ENCODE peak calls at places on chromosomes 5 and 9, in seven cellular contexts. I is Calu3; Q is BJ; D is CD4-positive, alpha-beta T cell; V is AG04450; T is prostate gland; C is spleen. H is an unnamed sample.
A peak's percentile ranks its signal among the peaks of the same experiment; 100 is the strongest.

GRCh38 chr5:89374818-89375521 is 492.0 kb upstream of the MEF2C start:
- DNase-seq in Q (no peak), D (no peak), T (no peak), V (no peak), I (no peak), C (no peak), H (no peak)

GRCh38 chr5:175282611-175283225 is 161.3 kb downstream of the DRD1 start:
- DNase-seq in I (no peak), C (no peak), D (no peak), V (no peak), Q (no peak), T (no peak), H (no peak)

GRCh38 chr5:127290019-127290945 is at the start of gene MEGF10:
- DNase-seq in T (peak; percentile 36), Q (no peak), C (no peak), V (no peak), D (no peak), I (peak; percentile 77), H (peak; percentile 65)

GRCh38 chr5:170361600-170361999 is 27.6 kb downstream of the KCNMB1 start:
- DNase-seq in Q (no peak), D (no peak), V (no peak), T (no peak), I (no peak), C (no peak), H (no peak)

GRCh38 chr5:143054480-143054941 is 284.3 kb downstream of the ARHGAP26 start:
- DNase-seq in C (no peak), T (no peak), I (no peak), D (no peak), V (no peak), Q (no peak), H (peak; percentile 44)

GRCh38 chr5:61884242-61884855 is 421.7 kb upstream of the KIF2A start:
- DNase-seq in I (no peak), C (no peak), D (no peak), Q (no peak), T (no peak), V (no peak), H (no peak)

GRCh38 chr5:65062684-65063083 is 294.0 kb downstream of the CWC27 start:
- DNase-seq in T (no peak), D (no peak), V (peak; percentile 50), I (no peak), C (no peak), Q (peak; percentile 68), H (no peak)

GRCh38 chr9:76472925-76473324 is 13.9 kb downstream of the GCNT1 start:
- DNase-seq in I (no peak), V (no peak), Q (no peak), C (no peak), D (no peak), T (no peak), H (no peak)

GRCh38 chr9:113622600-113623400 is 159.3 kb downstream of the RGS3 start:
- DNase-seq in V (no peak), D (no peak), Q (no peak), T (no peak), I (peak; percentile 83), C (peak; percentile 70), H (peak; percentile 79)

GRCh38 chr5:149550608-149551226 is 522 bp downstream of the CSNK1A1 start:
- DNase-seq in T (no peak), V (no peak), Q (no peak), D (no peak), I (peak; percentile 17), C (no peak), H (peak; percentile 33)

GRCh38 chr5:42483472-42484154 is 60.4 kb downstream of the GHR start:
- DNase-seq in T (peak; percentile 68), I (no peak), V (no peak), C (no peak), Q (no peak), D (no peak), H (peak; percentile 41)

GRCh38 chr9:22683393-22684075 is 236.9 kb downstream of the DMRTA1 start:
- DNase-seq in Q (peak; percentile 73), T (no peak), C (no peak), I (no peak), D (no peak), V (peak; percentile 38), H (no peak)

GRCh38 chr9:32456564-32456963 is 69.4 kb downstream of the RIGI start:
- DNase-seq in Q (no peak), T (no peak), D (no peak), V (no peak), I (no peak), C (no peak), H (no peak)

DNA sequence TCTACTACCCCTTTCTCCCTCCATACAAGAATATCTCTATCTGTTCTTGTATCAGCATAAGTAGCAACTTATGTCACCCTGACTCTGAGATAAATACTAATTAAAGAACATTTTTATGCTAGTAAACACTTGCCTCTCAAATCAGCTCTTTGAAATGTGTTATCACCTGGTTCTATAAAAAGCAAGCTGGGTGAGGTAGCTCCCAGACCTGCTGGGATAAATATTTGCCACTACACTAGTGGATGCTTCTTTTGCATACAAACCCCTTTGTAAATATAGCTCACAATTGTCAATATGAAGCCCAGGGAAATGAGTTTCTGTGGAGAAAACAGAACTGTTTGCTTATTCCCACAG is 332.8 kb downstream of the PLK2 start:
- DNase-seq in V (no peak), I (no peak), D (no peak), T (no peak), C (no peak), Q (no peak), H (no peak)
- TF ChIP-seq CTCF in V (no peak), I (no peak), D (no peak), T (no peak), C (no peak), Q (no peak), H (no peak)

DNA sequence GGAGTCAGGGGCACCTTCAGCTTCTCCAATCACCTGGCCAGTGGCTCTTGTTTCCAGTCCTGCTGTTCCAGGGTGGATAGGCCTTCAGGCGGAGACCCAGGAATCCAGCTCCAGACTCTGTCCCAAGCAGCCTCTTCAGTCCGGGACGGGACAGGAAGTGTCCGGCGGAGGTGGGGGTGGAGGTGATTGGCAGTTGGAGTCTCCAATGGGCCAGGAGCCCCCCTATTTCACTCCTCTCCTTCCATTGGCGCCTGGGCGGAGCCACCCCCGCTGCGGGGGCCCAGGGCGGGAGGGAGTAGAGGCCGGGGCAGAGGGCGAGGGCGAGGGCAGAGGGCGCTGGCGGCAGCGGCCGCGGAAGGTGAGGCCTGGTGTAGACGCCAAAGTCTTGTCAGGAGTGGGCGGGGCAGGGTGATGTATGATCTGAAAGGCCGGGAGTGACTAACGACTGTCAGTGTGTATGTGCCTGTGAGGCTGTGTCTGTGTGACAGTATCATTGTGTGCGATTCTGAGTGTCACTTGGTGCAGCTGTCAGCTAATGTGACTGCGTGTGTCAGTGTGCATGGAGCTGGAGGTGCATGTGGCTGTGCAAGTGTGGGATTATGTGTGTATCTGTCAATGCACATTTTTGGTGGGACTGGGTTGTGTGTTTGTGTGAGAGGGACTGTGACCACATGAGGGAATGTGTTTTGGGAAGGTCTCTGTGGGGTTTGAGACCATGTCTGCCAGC is at the start of gene IL11RA:
- DNase-seq in D (no peak), Q (no peak), I (peak; percentile 68), V (no peak), C (peak; percentile 83), T (peak; percentile 80), H (no peak)
- TF ChIP-seq CTCF in D (no peak), Q (no peak), I (no peak), V (no peak), C (no peak), T (no peak), H (no peak)

GRCh38 chr9:98708933-98709911 is at the start of gene GABBR2:
- DNase-seq in C (no peak), Q (no peak), V (no peak), T (no peak), D (no peak), I (peak; percentile 10), H (no peak)
- TF ChIP-seq CTCF in C (no peak), Q (no peak), V (no peak), T (no peak), D (no peak), I (no peak), H (no peak)

DNA sequence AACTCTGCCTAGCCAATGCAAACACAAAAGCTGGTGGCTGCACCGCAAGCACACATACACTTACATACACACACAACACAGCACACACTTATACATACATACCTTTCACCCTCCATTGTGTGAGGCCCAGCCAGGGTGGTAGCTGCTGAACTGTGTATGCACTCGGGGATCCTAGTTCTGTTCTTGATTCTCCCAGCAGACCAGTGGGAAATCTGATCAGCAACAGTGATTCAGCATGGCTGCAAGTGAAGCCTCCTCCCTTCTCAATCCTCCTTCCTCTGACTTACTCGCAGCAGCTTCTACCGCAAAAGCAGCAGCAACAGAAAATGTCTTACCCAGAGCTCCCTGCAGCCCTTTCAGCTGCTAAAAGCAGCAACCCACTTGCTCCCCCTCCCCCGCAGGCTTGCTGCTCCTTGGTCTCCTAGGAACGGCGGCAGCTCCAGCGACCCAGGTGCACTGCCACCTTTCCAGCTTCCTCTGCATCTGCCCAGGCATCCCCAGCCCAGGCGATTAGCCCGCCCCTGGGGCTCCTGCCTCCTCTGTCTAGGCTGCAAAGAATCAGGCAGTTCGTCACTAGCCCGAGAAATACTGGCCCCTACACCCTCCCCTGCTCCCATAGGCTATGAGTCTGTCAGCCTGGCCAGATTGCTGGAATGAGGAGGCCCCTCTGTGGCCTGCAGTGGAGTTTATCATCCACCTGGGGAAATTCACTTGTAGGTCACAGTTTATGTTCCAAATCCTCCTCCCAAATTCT is at the start of gene KLHL3:
- DNase-seq in Q (no peak), T (no peak), C (peak; percentile 76), D (peak; percentile 23), V (no peak), I (peak; percentile 73), H (peak; percentile 49)
- TF ChIP-seq CTCF in Q (no peak), T (no peak), C (no peak), D (no peak), V (peak; percentile 24), I (no peak), H (peak; percentile 9)

H was measured in GM13976.